ENCODE peak calls at places on chromosomes 4 and X, in eight cellular contexts. One of them, this sample, is unnamed.

GRCh38 chr4:121789470-121789869 is 11.7 kb upstream of the EXOSC9 start:
- DNase-seq in AG10803: peak
- DNase-seq in upper lobe of right lung: no peak
- DNase-seq in sigmoid colon: no peak
- DNase-seq in HCT116: no peak
- DNase-seq in cardiac fibroblast: no peak
- DNase-seq in heart right ventricle: no peak
- DNase-seq in endothelial cell: no peak
- DNase-seq in this sample: no peak

GRCh38 chr4:84499065-84499982 is at the start of gene NKX6-1:
- DNase-seq in sigmoid colon: no peak
- DNase-seq in HCT116: peak
- DNase-seq in endothelial cell: peak
- DNase-seq in upper lobe of right lung: peak
- DNase-seq in cardiac fibroblast: peak
- DNase-seq in heart right ventricle: no peak
- DNase-seq in AG10803: peak
- DNase-seq in this sample: peak

GRCh38 chr4:126738527-126738923 is 894.2 kb upstream of the INTU start:
- DNase-seq in cardiac fibroblast: no peak
- DNase-seq in heart right ventricle: no peak
- DNase-seq in endothelial cell: no peak
- DNase-seq in upper lobe of right lung: no peak
- DNase-seq in sigmoid colon: no peak
- DNase-seq in HCT116: no peak
- DNase-seq in AG10803: no peak
- DNase-seq in this sample: no peak

GRCh38 chrX:37905436-37906147 is 58.2 kb upstream of the DYNLT3 start:
- DNase-seq in cardiac fibroblast: peak
- DNase-seq in upper lobe of right lung: no peak
- DNase-seq in HCT116: no peak
- DNase-seq in endothelial cell: peak
- DNase-seq in sigmoid colon: no peak
- DNase-seq in heart right ventricle: peak
- DNase-seq in AG10803: peak
- DNase-seq in this sample: peak

GRCh38 chr4:84324850-84325249 is 174.2 kb downstream of the NKX6-1 start:
- DNase-seq in upper lobe of right lung: no peak
- DNase-seq in heart right ventricle: no peak
- DNase-seq in endothelial cell: no peak
- DNase-seq in HCT116: no peak
- DNase-seq in cardiac fibroblast: no peak
- DNase-seq in sigmoid colon: no peak
- DNase-seq in AG10803: no peak
- DNase-seq in this sample: no peak

GRCh38 chr4:26171953-26172352 is 148.9 kb upstream of the RBPJ start:
- DNase-seq in AG10803: peak
- DNase-seq in endothelial cell: no peak
- DNase-seq in cardiac fibroblast: peak
- DNase-seq in heart right ventricle: no peak
- DNase-seq in sigmoid colon: no peak
- DNase-seq in HCT116: no peak
- DNase-seq in upper lobe of right lung: no peak
- DNase-seq in this sample: no peak

GRCh38 chrX:49876750-49877149 is 2.5 kb upstream of the USP27X start:
- DNase-seq in upper lobe of right lung: no peak
- DNase-seq in sigmoid colon: no peak
- DNase-seq in endothelial cell: peak
- DNase-seq in heart right ventricle: no peak
- DNase-seq in AG10803: peak
- DNase-seq in cardiac fibroblast: peak
- DNase-seq in HCT116: peak
- DNase-seq in this sample: no peak

GRCh38 chr4:57691370-57691769 is 581.2 kb upstream of the IGFBP7 start:
- DNase-seq in heart right ventricle: no peak
- DNase-seq in endothelial cell: no peak
- DNase-seq in cardiac fibroblast: no peak
- DNase-seq in sigmoid colon: no peak
- DNase-seq in upper lobe of right lung: no peak
- DNase-seq in AG10803: no peak
- DNase-seq in HCT116: no peak
- DNase-seq in this sample: no peak

GRCh38 chr4:8383451-8384160 is 56.9 kb downstream of the ACOX3 start:
- DNase-seq in endothelial cell: no peak
- DNase-seq in heart right ventricle: no peak
- DNase-seq in sigmoid colon: no peak
- DNase-seq in AG10803: peak
- DNase-seq in upper lobe of right lung: no peak
- DNase-seq in cardiac fibroblast: peak
- DNase-seq in HCT116: no peak
- DNase-seq in this sample: no peak

GRCh38 chrX:102155806-102156179 is at the start of gene BEX5:
- DNase-seq in HCT116: no peak
- DNase-seq in AG10803: peak
- DNase-seq in cardiac fibroblast: no peak
- DNase-seq in heart right ventricle: peak
- DNase-seq in upper lobe of right lung: peak
- DNase-seq in endothelial cell: peak
- DNase-seq in sigmoid colon: peak
- DNase-seq in this sample: peak

GRCh38 chr4:6198768-6199343 is 1.5 kb downstream of the JAKMIP1 start:
- DNase-seq in HCT116: no peak
- DNase-seq in AG10803: no peak
- DNase-seq in heart right ventricle: no peak
- DNase-seq in sigmoid colon: peak
- DNase-seq in upper lobe of right lung: no peak
- DNase-seq in cardiac fibroblast: peak
- DNase-seq in endothelial cell: peak
- DNase-seq in this sample: no peak

GRCh38 chr4:88130003-88130402 is 28.4 kb downstream of the ABCG2 start:
- DNase-seq in heart right ventricle: no peak
- DNase-seq in sigmoid colon: no peak
- DNase-seq in AG10803: no peak
- DNase-seq in upper lobe of right lung: no peak
- DNase-seq in HCT116: no peak
- DNase-seq in endothelial cell: no peak
- DNase-seq in cardiac fibroblast: no peak
- DNase-seq in this sample: no peak

GRCh38 chrX:154458954-154459829 is 1.1 kb downstream of the PLXNA3 start:
- DNase-seq in endothelial cell: no peak
- DNase-seq in cardiac fibroblast: no peak
- DNase-seq in HCT116: no peak
- DNase-seq in AG10803: no peak
- DNase-seq in upper lobe of right lung: no peak
- DNase-seq in heart right ventricle: peak
- DNase-seq in sigmoid colon: no peak
- DNase-seq in this sample: no peak

GRCh38 chr4:27775156-27775555 is 914.5 kb downstream of the STIM2 start:
- DNase-seq in AG10803: no peak
- DNase-seq in heart right ventricle: no peak
- DNase-seq in sigmoid colon: no peak
- DNase-seq in HCT116: no peak
- DNase-seq in upper lobe of right lung: no peak
- DNase-seq in cardiac fibroblast: no peak
- DNase-seq in endothelial cell: no peak
- DNase-seq in this sample: no peak

GRCh38 chr4:23305026-23305425 is 584.8 kb downstream of the PPARGC1A start:
- DNase-seq in HCT116: no peak
- DNase-seq in sigmoid colon: no peak
- DNase-seq in heart right ventricle: no peak
- DNase-seq in endothelial cell: no peak
- DNase-seq in upper lobe of right lung: no peak
- DNase-seq in cardiac fibroblast: no peak
- DNase-seq in AG10803: no peak
- DNase-seq in this sample: no peak

GRCh38 chr4:84530449-84530848 is 31.4 kb upstream of the NKX6-1 start:
- DNase-seq in sigmoid colon: no peak
- DNase-seq in upper lobe of right lung: no peak
- DNase-seq in HCT116: no peak
- DNase-seq in heart right ventricle: no peak
- DNase-seq in cardiac fibroblast: peak
- DNase-seq in endothelial cell: no peak
- DNase-seq in AG10803: peak
- DNase-seq in this sample: no peak

GRCh38 chr4:38489924-38490639 is 173.9 kb upstream of the KLF3 start:
- DNase-seq in upper lobe of right lung: no peak
- DNase-seq in cardiac fibroblast: peak
- DNase-seq in sigmoid colon: peak
- DNase-seq in HCT116: no peak
- DNase-seq in endothelial cell: peak
- DNase-seq in AG10803: peak
- DNase-seq in heart right ventricle: no peak
- DNase-seq in this sample: no peak

GRCh38 chr4:116385583-116385982 is 699.8 kb downstream of the TRAM1L1 start:
- DNase-seq in HCT116: no peak
- DNase-seq in heart right ventricle: no peak
- DNase-seq in cardiac fibroblast: no peak
- DNase-seq in endothelial cell: no peak
- DNase-seq in upper lobe of right lung: no peak
- DNase-seq in AG10803: no peak
- DNase-seq in sigmoid colon: no peak
- DNase-seq in this sample: no peak

GRCh38 chr4:116389139-116389538 is 696.2 kb downstream of the TRAM1L1 start:
- DNase-seq in heart right ventricle: no peak
- DNase-seq in sigmoid colon: no peak
- DNase-seq in endothelial cell: no peak
- DNase-seq in AG10803: no peak
- DNase-seq in upper lobe of right lung: no peak
- DNase-seq in HCT116: no peak
- DNase-seq in cardiac fibroblast: no peak
- DNase-seq in this sample: no peak

GRCh38 chr4:116391020-116391419 is 694.4 kb downstream of the TRAM1L1 start:
- DNase-seq in sigmoid colon: no peak
- DNase-seq in upper lobe of right lung: no peak
- DNase-seq in AG10803: no peak
- DNase-seq in cardiac fibroblast: no peak
- DNase-seq in heart right ventricle: no peak
- DNase-seq in endothelial cell: no peak
- DNase-seq in HCT116: no peak
- DNase-seq in this sample: no peak

GRCh38 chr4:116386856-116387255 is 698.5 kb downstream of the TRAM1L1 start:
- DNase-seq in upper lobe of right lung: no peak
- DNase-seq in sigmoid colon: no peak
- DNase-seq in cardiac fibroblast: no peak
- DNase-seq in endothelial cell: no peak
- DNase-seq in HCT116: no peak
- DNase-seq in AG10803: no peak
- DNase-seq in heart right ventricle: no peak
- DNase-seq in this sample: no peak

GRCh38 chr4:116387942-116388474 is 697.4 kb downstream of the TRAM1L1 start:
- DNase-seq in AG10803: no peak
- DNase-seq in heart right ventricle: no peak
- DNase-seq in upper lobe of right lung: no peak
- DNase-seq in cardiac fibroblast: no peak
- DNase-seq in sigmoid colon: no peak
- DNase-seq in endothelial cell: no peak
- DNase-seq in HCT116: no peak
- DNase-seq in this sample: no peak
- TF ChIP-seq CTCF in AG10803: no peak
- TF ChIP-seq CTCF in heart right ventricle: no peak
- TF ChIP-seq CTCF in upper lobe of right lung: no peak
- TF ChIP-seq CTCF in cardiac fibroblast: no peak
- TF ChIP-seq CTCF in sigmoid colon: no peak
- TF ChIP-seq CTCF in endothelial cell: no peak
- TF ChIP-seq CTCF in HCT116: no peak
- TF ChIP-seq CTCF in this sample: no peak

DNA sequence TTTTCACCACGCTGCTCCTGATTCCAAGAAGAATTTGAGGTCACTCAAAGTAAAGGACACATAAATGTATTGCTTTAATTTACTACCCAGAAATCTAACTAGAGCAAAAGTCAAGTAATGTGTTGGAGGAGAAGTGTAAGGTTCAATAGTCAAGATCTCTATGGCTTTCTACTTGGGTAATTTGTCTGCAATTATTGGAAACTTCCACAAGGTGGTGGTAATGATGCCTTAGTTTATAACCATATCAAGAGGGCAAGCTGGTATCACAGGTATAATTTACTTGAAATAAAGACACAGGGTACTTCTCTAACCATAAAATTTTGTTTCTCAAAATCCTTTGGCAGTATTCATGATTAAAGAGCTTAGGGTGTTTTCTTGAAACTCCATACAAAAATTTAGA is 10.2 kb upstream of the GRIA3 start:
- DNase-seq in HCT116: peak
- DNase-seq in heart right ventricle: no peak
- DNase-seq in endothelial cell: no peak
- DNase-seq in upper lobe of right lung: no peak
- DNase-seq in sigmoid colon: no peak
- DNase-seq in cardiac fibroblast: no peak
- DNase-seq in AG10803: no peak
- DNase-seq in this sample: no peak
- TF ChIP-seq CTCF in HCT116: peak
- TF ChIP-seq CTCF in heart right ventricle: no peak
- TF ChIP-seq CTCF in endothelial cell: peak
- TF ChIP-seq CTCF in upper lobe of right lung: no peak
- TF ChIP-seq CTCF in sigmoid colon: no peak
- TF ChIP-seq CTCF in cardiac fibroblast: no peak
- TF ChIP-seq CTCF in AG10803: no peak
- TF ChIP-seq CTCF in this sample: no peak

GRCh38 chr4:56007154-56007553 is 58.4 kb downstream of the CEP135 start:
- DNase-seq in endothelial cell: no peak
- DNase-seq in AG10803: no peak
- DNase-seq in heart right ventricle: no peak
- DNase-seq in upper lobe of right lung: no peak
- DNase-seq in HCT116: no peak
- DNase-seq in sigmoid colon: no peak
- DNase-seq in cardiac fibroblast: peak
- DNase-seq in this sample: no peak
- TF ChIP-seq CTCF in endothelial cell: no peak
- TF ChIP-seq CTCF in AG10803: no peak
- TF ChIP-seq CTCF in heart right ventricle: no peak
- TF ChIP-seq CTCF in upper lobe of right lung: no peak
- TF ChIP-seq CTCF in HCT116: no peak
- TF ChIP-seq CTCF in sigmoid colon: no peak
- TF ChIP-seq CTCF in cardiac fibroblast: no peak
- TF ChIP-seq CTCF in this sample: no peak

DNA sequence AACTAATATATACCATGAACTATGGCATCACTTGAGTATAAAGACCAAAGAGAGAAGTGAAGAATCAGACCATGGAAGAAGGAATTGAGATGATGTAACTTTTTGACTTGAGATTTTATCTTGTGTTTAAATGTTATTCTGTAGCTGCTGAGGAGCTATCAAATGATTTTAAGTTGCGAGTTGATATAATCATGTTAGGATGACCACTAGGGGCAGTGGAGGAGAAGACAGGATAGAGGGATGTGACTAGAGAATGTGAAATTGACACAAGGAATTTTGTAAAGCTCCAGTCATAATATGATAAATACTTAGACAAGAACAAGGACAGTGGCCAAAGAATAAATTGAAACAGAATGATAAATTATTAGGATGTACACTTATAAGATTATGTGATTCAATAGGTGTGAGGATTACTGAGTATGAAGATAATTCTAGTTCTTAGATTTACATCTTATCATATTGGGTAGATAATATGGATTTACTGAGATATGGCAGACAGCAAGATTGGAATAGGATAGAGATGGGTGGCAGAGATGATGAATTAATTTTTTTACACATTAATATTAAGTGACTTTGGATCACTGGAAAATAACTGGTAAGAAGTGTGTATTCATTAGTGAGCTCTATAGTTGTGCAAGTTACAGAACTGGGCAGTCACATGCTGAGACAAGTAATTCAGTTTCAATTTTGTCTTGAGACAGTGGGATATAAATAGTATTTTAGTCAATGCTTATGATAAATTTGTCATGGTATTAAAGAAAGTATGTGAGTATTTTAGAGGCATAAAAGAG is 816.0 kb upstream of the PCDH10 start:
- DNase-seq in HCT116: peak
- DNase-seq in AG10803: no peak
- DNase-seq in endothelial cell: no peak
- DNase-seq in heart right ventricle: no peak
- DNase-seq in upper lobe of right lung: no peak
- DNase-seq in sigmoid colon: no peak
- DNase-seq in cardiac fibroblast: peak
- DNase-seq in this sample: no peak
- TF ChIP-seq CTCF in HCT116: peak
- TF ChIP-seq CTCF in AG10803: no peak
- TF ChIP-seq CTCF in endothelial cell: peak
- TF ChIP-seq CTCF in heart right ventricle: no peak
- TF ChIP-seq CTCF in upper lobe of right lung: peak
- TF ChIP-seq CTCF in sigmoid colon: no peak
- TF ChIP-seq CTCF in cardiac fibroblast: no peak
- TF ChIP-seq CTCF in this sample: no peak

This sample was measured in uterus.